ENCODE peak calls at places on chromosome 20, in nine cellular contexts. M, G, O, F, Y, E, T, Q and Z are unnamed samples.

GRCh38 chr20:62985089-62985778 is 21.5 kb downstream of the BHLHE23 start:
- DNase-seq in F (peak), T (no peak), Q (no peak), O (no peak), M (no peak), Y (no peak), G (no peak), E (no peak), Z (no peak)

GRCh38 chr20:37837934-37838333 is 65.0 kb upstream of the VSTM2L start:
- DNase-seq in F (no peak), Y (no peak), Q (no peak), G (no peak), E (no peak), T (no peak), O (no peak), M (no peak), Z (no peak)

GRCh38 chr20:47133809-47134456 is 222.6 kb downstream of the ZMYND8 start:
- DNase-seq in M (no peak), T (no peak), Y (peak), F (no peak), G (no peak), E (peak), Q (no peak), O (peak), Z (peak)

GRCh38 chr20:63066506-63067265 is 59.9 kb upstream of the BHLHE23 start:
- DNase-seq in M (no peak), Y (no peak), F (no peak), Q (no peak), T (no peak), G (no peak), O (no peak), E (no peak), Z (no peak)

GRCh38 chr20:61704661-61705060 is 361.0 kb downstream of the TAF4 start:
- DNase-seq in T (no peak), G (no peak), O (no peak), E (no peak), M (no peak), Y (no peak), F (no peak), Q (no peak), Z (no peak)

GRCh38 chr20:7859371-7859802 is 80.9 kb downstream of the HAO1 start:
- DNase-seq in M (no peak), F (peak), E (peak), Y (no peak), G (no peak), O (peak), Q (no peak), T (peak), Z (no peak)

GRCh38 chr20:58228103-58228483 is 360 bp downstream of the ANKRD60 start:
- DNase-seq in G (no peak), Y (no peak), O (peak), M (no peak), F (no peak), T (no peak), Q (no peak), E (no peak), Z (no peak)

GRCh38 chr20:11112837-11113236 is 439.0 kb upstream of the JAG1 start:
- DNase-seq in T (no peak), E (no peak), Q (no peak), F (peak), G (no peak), M (no peak), Y (no peak), O (no peak), Z (peak)

GRCh38 chr20:3237011-3237957 is 1.7 kb downstream of the SLC4A11 start:
- DNase-seq in M (no peak), G (no peak), Q (no peak), O (no peak), Y (no peak), T (no peak), E (no peak), F (no peak), Z (no peak)

GRCh38 chr20:45972500-45973183 is 639 bp upstream of the ZNF335 start:
- DNase-seq in F (no peak), T (no peak), G (no peak), M (no peak), Y (no peak), O (no peak), Q (no peak), E (peak), Z (no peak)

GRCh38 chr20:62568045-62568389 is 74.3 kb upstream of the SLCO4A1 start:
- DNase-seq in Q (no peak), Y (no peak), F (no peak), O (no peak), T (no peak), M (no peak), E (no peak), G (no peak), Z (no peak)

GRCh38 chr20:38805958-38806854 is 709 bp downstream of the PPP1R16B start:
- DNase-seq in T (peak), F (peak), Y (no peak), M (peak), Q (peak), G (peak), O (no peak), E (no peak), Z (no peak)

GRCh38 chr20:7772376-7772775 is 167.9 kb downstream of the HAO1 start:
- DNase-seq in F (no peak), E (peak), G (no peak), O (peak), M (no peak), Q (no peak), T (peak), Y (no peak), Z (no peak)

GRCh38 chr20:13611726-13612125 is 27.0 kb downstream of the TASP1 start:
- DNase-seq in G (no peak), O (peak), Q (no peak), Y (no peak), E (no peak), F (no peak), T (no peak), M (no peak), Z (no peak)

GRCh38 chr20:32960849-32961731 is 43.1 kb downstream of the SUN5 start:
- DNase-seq in Q (no peak), Y (no peak), F (no peak), O (no peak), E (no peak), T (no peak), M (no peak), G (no peak), Z (peak)